ENCODE peak calls at places on chromosomes 3 and 15, in four cellular contexts. P is fibroblast of lung, D is dorsolateral prefrontal cortex, F is hepatocyte. V is an unnamed sample.

GRCh38 chr3:64152100-64152499 is 73.2 kb downstream of the PRICKLE2 start:
- DNase-seq in P (peak), D (no peak), F (peak), V (no peak)

GRCh38 chr15:51121631-51122225 is 27.0 kb upstream of the TNFAIP8L3 start:
- DNase-seq in P (peak), D (no peak), F (no peak), V (no peak)

GRCh38 chr3:42846682-42847522 is 28.8 kb downstream of the CYP8B1 start:
- DNase-seq in P (no peak), D (no peak), F (no peak), V (no peak)

GRCh38 chr3:127287840-127288239 is at the start of gene PRR20G:
- DNase-seq in P (no peak), D (no peak), F (no peak), V (no peak)

GRCh38 chr15:60370804-60371700 is 26.7 kb downstream of the ANXA2 start:
- DNase-seq in P (peak), D (no peak), F (peak), V (peak)

GRCh38 chr15:31327674-31328424 is 1.2 kb downstream of the KLF13 start:
- DNase-seq in P (peak), D (no peak), F (peak), V (peak)

GRCh38 chr3:119690043-119690656 is 12.7 kb upstream of the CFAP91 start:
- DNase-seq in P (peak), D (no peak), F (peak), V (no peak)

GRCh38 chr15:66907826-66908502 is 157.4 kb upstream of the SMAD3 start:
- DNase-seq in P (peak), D (peak), F (peak), V (no peak)

GRCh38 chr3:46006646-46007045 is 11.0 kb upstream of the FYCO1 start:
- DNase-seq in P (peak), D (no peak), F (peak), V (no peak)

GRCh38 chr3:193345431-193345830 is 33.1 kb downstream of the ATP13A5 start:
- DNase-seq in P (no peak), D (no peak), F (no peak), V (no peak)

GRCh38 chr15:64934023-64934422 is 22.3 kb downstream of the ANKDD1A start:
- DNase-seq in P (no peak), D (no peak), F (no peak), V (no peak)

GRCh38 chr3:102224171-102224570 is 210.6 kb upstream of the ZPLD1 start:
- DNase-seq in P (peak), D (no peak), F (peak), V (no peak)

GRCh38 chr3:140850210-140850955 is 91.3 kb upstream of the SLC25A36 start:
- DNase-seq in P (peak), D (no peak), F (no peak), V (no peak)

GRCh38 chr15:52559583-52559982 is 9.2 kb downstream of the ARPP19 start:
- DNase-seq in P (peak), D (no peak), F (no peak), V (no peak)

GRCh38 chr15:90774731-90775521 is 57.8 kb downstream of the BLM start:
- DNase-seq in P (peak), D (no peak), F (no peak), V (no peak)

GRCh38 chr15:25741253-25741575 is 121.9 kb downstream of the ATP10A start:
- DNase-seq in P (no peak), D (no peak), F (no peak), V (no peak)

GRCh38 chr3:133259767-133260166 is 140.1 kb upstream of the BFSP2 start:
- DNase-seq in P (no peak), D (no peak), F (no peak), V (no peak)

GRCh38 chr3:195007794-195008193 is 263.2 kb downstream of the XXYLT1 start:
- DNase-seq in P (no peak), D (no peak), F (no peak), V (no peak)

GRCh38 chr3:43296565-43296964 is 10.2 kb downstream of the SNRK start:
- DNase-seq in P (no peak), D (no peak), F (no peak), V (no peak)

GRCh38 chr3:21839592-21839991 is 88.6 kb upstream of the ZNF385D start:
- DNase-seq in P (peak), D (no peak), F (peak), V (no peak)

GRCh38 chr3:49790626-49791411 is 4.5 kb upstream of the IP6K1 start:
- DNase-seq in P (peak), D (peak), F (no peak), V (no peak)

GRCh38 chr3:162742159-162742717 is 1245.6 kb downstream of the OTOL1 start:
- DNase-seq in P (no peak), D (no peak), F (no peak), V (no peak)

GRCh38 chr3:55607844-55608243 is 120.7 kb upstream of the WNT5A start:
- DNase-seq in P (no peak), D (no peak), F (no peak), V (no peak)

GRCh38 chr15:89472785-89473256 is 23.6 kb downstream of the RHCG start:
- DNase-seq in P (peak), D (no peak), F (peak), V (no peak)

GRCh38 chr15:31100738-31101137 is 787 bp downstream of the TRPM1 start:
- DNase-seq in P (no peak), D (no peak), F (no peak), V (no peak)

GRCh38 chr15:100101389-100102089 is 240.2 kb downstream of the ADAMTS17 start:
- DNase-seq in P (no peak), D (no peak), F (no peak), V (peak)

GRCh38 chr3:178059124-178059523 is 477.1 kb upstream of the KCNMB2 start:
- DNase-seq in P (no peak), D (no peak), F (peak), V (no peak)

GRCh38 chr3:138493804-138494606 is 59.6 kb downstream of the ESYT3 start:
- DNase-seq in P (peak), D (no peak), F (no peak), V (no peak)

GRCh38 chr3:38130631-38131065 is 6.3 kb downstream of the ACAA1 start:
- DNase-seq in P (no peak), D (no peak), F (peak), V (no peak)

DNA sequence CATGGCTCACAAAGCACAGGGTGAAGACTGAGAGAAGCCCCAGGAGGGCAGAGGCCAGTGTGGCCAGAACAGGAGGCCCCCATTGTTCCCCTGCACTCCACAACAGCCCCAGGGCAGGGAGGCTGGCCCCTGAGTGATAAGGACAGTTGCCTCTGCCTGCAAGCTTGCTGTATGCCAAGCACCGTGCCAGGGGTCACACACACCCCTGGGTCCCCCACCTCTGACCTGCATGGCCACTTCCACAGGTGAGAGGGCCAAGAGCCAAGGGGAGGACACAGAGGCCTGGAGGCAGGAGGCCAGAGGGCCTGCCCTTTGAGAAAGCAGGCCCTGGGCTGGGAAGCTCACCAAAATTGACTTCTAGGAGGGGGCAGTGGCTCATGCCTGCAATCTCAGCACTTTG is 23.7 kb downstream of the ATRIP start:
- DNase-seq in P (no peak), D (no peak), F (no peak), V (no peak)
- H3K27ac ChIP-seq in P (no peak), D (peak), F (peak), V (peak)

GRCh38 chr3:84685467-84685866 is 273.3 kb upstream of the CADM2 start:
- DNase-seq in P (no peak), D (no peak), F (no peak), V (no peak)
- H3K4me3 ChIP-seq in P (no peak), D (no peak), F (no peak), V (no peak)

GRCh38 chr15:40345225-40345866 is 4.6 kb upstream of the CCDC9B start:
- DNase-seq in P (no peak), D (no peak), F (no peak), V (no peak)
- H3K27ac ChIP-seq in P (no peak), D (no peak), F (peak), V (peak)

GRCh38 chr15:63195257-63196023 is 6.0 kb downstream of the RAB8B start:
- DNase-seq in P (no peak), D (no peak), F (no peak), V (no peak)
- H3K4me3 ChIP-seq in P (no peak), D (no peak), F (no peak), V (no peak)

GRCh38 chr15:40441736-40442531 is 1.2 kb downstream of the BAHD1 start:
- DNase-seq in P (no peak), D (no peak), F (peak), V (no peak)
- H3K27ac ChIP-seq in P (no peak), D (no peak), F (peak), V (peak)

DNA sequence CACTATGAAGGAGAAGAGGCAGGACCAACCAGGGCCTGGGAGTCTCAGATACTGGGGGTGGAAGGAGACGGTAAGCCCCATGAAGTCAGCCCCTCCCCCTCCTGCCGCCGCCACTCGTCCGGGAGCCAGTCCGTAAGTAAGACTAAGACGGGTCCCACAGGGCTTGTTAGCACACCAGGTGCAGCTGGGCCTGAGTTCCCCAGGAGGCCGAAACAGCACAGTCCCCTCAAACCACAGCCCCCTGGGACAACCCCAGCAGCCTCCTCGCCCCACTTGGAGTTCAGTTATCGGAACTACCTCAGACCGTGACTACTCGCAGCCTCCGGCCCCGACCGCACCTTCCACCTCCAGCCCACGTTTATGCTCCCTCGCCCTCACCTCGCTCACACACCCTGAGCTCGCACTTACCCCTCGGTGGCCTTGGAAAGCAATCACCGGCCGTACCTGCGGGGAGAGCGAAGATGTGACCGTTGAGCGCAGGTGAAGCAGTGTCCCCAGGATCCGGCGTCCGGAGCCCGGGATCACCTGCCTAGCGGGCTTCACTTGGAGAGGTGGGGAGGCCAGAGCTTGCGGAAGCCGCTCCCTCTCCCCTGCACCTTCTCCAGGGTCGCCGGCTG is 557 bp downstream of the ELL3 start:
- DNase-seq in P (no peak), D (no peak), F (peak), V (no peak)
- H3K4me3 ChIP-seq in P (peak), D (peak), F (peak), V (peak)

DNA sequence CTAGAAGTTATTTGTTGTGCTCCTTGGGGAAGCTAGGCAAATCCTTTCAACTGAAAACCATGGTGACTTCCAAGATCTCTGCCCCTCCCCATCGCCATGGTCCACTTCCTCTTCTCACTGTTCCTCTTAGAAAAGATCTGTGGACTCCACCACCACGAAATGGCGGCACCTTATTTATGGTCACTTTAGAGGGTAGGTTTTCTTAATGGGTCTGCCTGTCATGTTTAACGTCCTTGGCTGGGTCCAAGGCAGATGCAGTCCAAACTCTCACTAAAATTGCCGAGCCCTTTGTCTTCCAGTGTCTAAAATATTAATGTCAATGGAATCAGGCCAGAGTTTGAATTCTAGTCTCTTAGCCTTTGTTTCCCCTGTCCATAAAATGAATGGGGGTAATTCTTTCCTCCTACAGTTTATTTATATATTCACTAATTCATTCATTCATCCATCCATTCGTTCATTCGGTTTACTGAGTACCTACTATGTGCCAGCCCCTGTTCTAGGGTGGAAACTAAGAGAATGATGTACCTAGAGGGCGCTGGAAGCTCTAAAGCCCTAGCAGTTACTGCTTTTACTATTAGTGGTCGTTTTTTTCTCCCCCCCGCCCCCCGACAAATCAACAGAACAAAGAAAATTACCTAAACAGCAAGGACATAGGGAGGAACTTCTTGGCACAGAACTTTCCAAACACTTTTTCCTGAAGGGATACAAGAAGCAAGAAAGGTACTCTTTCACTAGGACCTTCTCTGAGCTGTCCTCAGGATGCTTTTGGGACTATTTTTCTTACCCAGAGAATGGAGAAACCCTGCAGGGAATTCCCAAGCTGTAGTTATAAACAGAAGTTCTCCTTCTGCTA is 661 bp downstream of the PATL2 start:
- DNase-seq in P (peak), D (no peak), F (peak), V (no peak)
- H3K27ac ChIP-seq in P (peak), D (peak), F (peak), V (peak)

GRCh38 chr15:69389426-69389825 is 24.7 kb upstream of the KIF23 start:
- DNase-seq in P (no peak), D (no peak), F (no peak), V (no peak)
- H3K4me3 ChIP-seq in P (no peak), D (no peak), F (no peak), V (no peak)

DNA sequence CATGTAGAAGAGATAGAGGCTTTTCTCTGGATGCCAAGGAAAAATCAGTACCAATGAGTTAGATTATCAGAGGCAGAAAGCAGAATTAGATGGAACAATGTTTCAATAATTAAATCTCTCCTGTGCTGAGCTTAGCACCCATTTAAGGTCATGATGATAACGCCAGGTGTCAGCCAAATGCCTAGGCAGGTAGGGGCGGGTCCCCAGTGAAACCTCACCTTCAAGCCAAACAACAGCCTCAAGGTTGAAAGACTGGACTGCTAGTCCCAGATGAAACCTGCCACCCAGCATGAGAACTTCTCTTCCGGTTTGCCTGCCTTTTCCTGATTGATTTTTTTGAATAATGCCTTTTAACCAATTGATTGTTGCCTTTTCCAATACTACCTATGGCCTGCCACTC is 363.0 kb downstream of the PLOD2 start:
- DNase-seq in P (no peak), D (no peak), F (no peak), V (no peak)
- H3K27ac ChIP-seq in P (no peak), D (no peak), F (no peak), V (no peak)

V was measured in breast epithelium.